ENCODE peak calls at places on chromosomes 7 and 10, in six cellular contexts. U is right cardiac atrium, P is heart left ventricle, C is prostate gland, O is epithelial cell of proximal tubule, I is cardiac fibroblast. B is an unnamed sample.

GRCh38 chr10:132239126-132240031 is 52.6 kb downstream of the DPYSL4 start:
- DNase-seq in U (peak; percentile 83), P (no peak), C (no peak), O (no peak), I (peak; percentile 52), B (no peak)

GRCh38 chr10:17660921-17661320 is 17.0 kb downstream of the STAM start:
- DNase-seq in U (no peak), P (no peak), C (no peak), O (no peak), I (peak; percentile 24), B (no peak)

GRCh38 chr10:14486777-14487510 is 156.2 kb upstream of the FRMD4A start:
- DNase-seq in U (no peak), P (no peak), C (no peak), O (no peak), I (peak; percentile 53), B (no peak)

GRCh38 chr10:70296406-70296899 is 12.6 kb upstream of the NPFFR1 start:
- DNase-seq in U (peak; percentile 93), P (peak; percentile 88), C (no peak), O (no peak), I (peak; percentile 89), B (peak; percentile 51)

GRCh38 chr7:92840309-92840708 is 3.9 kb upstream of the CDK6 start:
- DNase-seq in U (no peak), P (no peak), C (no peak), O (no peak), I (no peak), B (no peak)

GRCh38 chr7:985915-986741 is 3.1 kb downstream of the CYP2W1 start:
- DNase-seq in U (no peak), P (no peak), C (no peak), O (no peak), I (peak; percentile 59), B (no peak)

GRCh38 chr7:78301361-78301760 is 502.8 kb downstream of the PHTF2 start:
- DNase-seq in U (no peak), P (no peak), C (no peak), O (no peak), I (peak; percentile 57), B (no peak)

GRCh38 chr10:103100620-103101019 is 92.5 kb downstream of the NT5C2 start:
- DNase-seq in U (no peak), P (no peak), C (no peak), O (no peak), I (no peak), B (no peak)

GRCh38 chr10:131936756-131937155 is 35.9 kb downstream of the PPP2R2D start:
- DNase-seq in U (no peak), P (no peak), C (no peak), O (no peak), I (no peak), B (no peak)

GRCh38 chr7:106841896-106842390 is 23.1 kb upstream of the PIK3CG start:
- DNase-seq in U (no peak), P (no peak), C (no peak), O (peak; percentile 77), I (no peak), B (no peak)

GRCh38 chr10:16832351-16833080 is 15.3 kb upstream of the RSU1 start:
- DNase-seq in U (peak; percentile 24), P (peak; percentile 27), C (peak; percentile 65), O (peak; percentile 61), I (peak; percentile 91), B (peak; percentile 84)

GRCh38 chr7:125563557-125563956 is 633.9 kb upstream of the POT1 start:
- DNase-seq in U (no peak), P (no peak), C (no peak), O (no peak), I (no peak), B (no peak)

GRCh38 chr7:107945332-107945731 is 54.3 kb downstream of the DLD start:
- DNase-seq in U (no peak), P (no peak), C (no peak), O (no peak), I (no peak), B (no peak)

GRCh38 chr7:2460641-2461040 is 15.6 kb downstream of the GRIFIN start:
- DNase-seq in U (no peak), P (no peak), C (no peak), O (no peak), I (no peak), B (no peak)

GRCh38 chr10:91924212-91925021 is 847 bp downstream of the BTAF1 start:
- DNase-seq in U (no peak), P (no peak), C (no peak), O (no peak), I (peak; percentile 34), B (no peak)

GRCh38 chr10:33005322-33006282 is 47.6 kb upstream of the ITGB1 start:
- DNase-seq in U (peak; percentile 88), P (peak; percentile 73), C (peak; percentile 49), O (peak; percentile 93), I (peak; percentile 99), B (peak; percentile 96)

GRCh38 chr10:131204406-131205152 is 106.9 kb downstream of the TCERG1L start:
- DNase-seq in U (no peak), P (no peak), C (no peak), O (no peak), I (no peak), B (no peak)

GRCh38 chr7:142788303-142789286 is 17.8 kb downstream of the PRSS2 start:
- DNase-seq in U (no peak), P (no peak), C (no peak), O (no peak), I (no peak), B (no peak)

GRCh38 chr10:78964952-78965633 is 103.7 kb upstream of the ZMIZ1 start:
- DNase-seq in U (peak; percentile 33), P (no peak), C (peak; percentile 50), O (no peak), I (peak; percentile 19), B (no peak)

GRCh38 chr7:100486111-100486636 is 2.4 kb downstream of the NYAP1 start:
- DNase-seq in U (no peak), P (no peak), C (no peak), O (no peak), I (no peak), B (no peak)

GRCh38 chr10:93751832-93752231 is 5.9 kb upstream of the LGI1 start:
- DNase-seq in U (no peak), P (no peak), C (no peak), O (no peak), I (peak; percentile 32), B (no peak)

GRCh38 chr7:47480576-47481538 is 101.1 kb downstream of the TNS3 start:
- DNase-seq in U (no peak), P (no peak), C (peak; percentile 42), O (no peak), I (no peak), B (no peak)

GRCh38 chr7:47483604-47484273 is 98.2 kb downstream of the TNS3 start:
- DNase-seq in U (no peak), P (no peak), C (no peak), O (no peak), I (peak; percentile 34), B (no peak)

GRCh38 chr7:47481656-47482012 is 100.3 kb downstream of the TNS3 start:
- DNase-seq in U (no peak), P (no peak), C (no peak), O (no peak), I (no peak), B (no peak)

GRCh38 chr7:47479821-47480575 is 101.9 kb downstream of the TNS3 start:
- DNase-seq in U (no peak), P (no peak), C (no peak), O (no peak), I (no peak), B (no peak)

GRCh38 chr7:47482013-47482761 is 99.7 kb downstream of the TNS3 start:
- DNase-seq in U (peak; percentile 62), P (peak; percentile 57), C (no peak), O (peak; percentile 84), I (peak; percentile 95), B (peak; percentile 87)
- H3K4me3 ChIP-seq in U (no peak overlapping the region), P (no peak overlapping the region), C (no peak overlapping the region), O (no peak overlapping the region), I (no peak overlapping the region), B (no peak overlapping the region)

GRCh38 chr10:124621637-124622036 is 122.5 kb downstream of the FAM53B start:
- DNase-seq in U (no peak), P (no peak), C (no peak), O (no peak), I (no peak), B (no peak)

GRCh38 chr10:124622158-124622557 is 122.0 kb downstream of the FAM53B start:
- DNase-seq in U (no peak), P (no peak), C (no peak), O (no peak), I (no peak), B (no peak)

GRCh38 chr10:124619195-124619594 is 125.0 kb downstream of the FAM53B start:
- DNase-seq in U (no peak), P (no peak), C (peak; percentile 80), O (no peak), I (no peak), B (no peak)

GRCh38 chr10:124618674-124619073 is 125.5 kb downstream of the FAM53B start:
- DNase-seq in U (no peak), P (no peak), C (no peak), O (no peak), I (no peak), B (no peak)

GRCh38 chr10:124619802-124620490 is 124.2 kb downstream of the FAM53B start:
- DNase-seq in U (no peak), P (no peak), C (no peak), O (no peak), I (no peak), B (no peak)
- H3K4me3 ChIP-seq in U (no peak overlapping the region), P (no peak overlapping the region), C (no peak overlapping the region), O (no peak overlapping the region), I (no peak overlapping the region), B (no peak overlapping the region)

GRCh38 chr7:23475579-23475844 is 5.2 kb upstream of the IGF2BP3 start:
- DNase-seq in U (no peak), P (no peak), C (no peak), O (no peak), I (no peak), B (no peak)

GRCh38 chr7:23477962-23478866 is 7.9 kb upstream of the IGF2BP3 start:
- DNase-seq in U (no peak), P (no peak), C (no peak), O (no peak), I (no peak), B (no peak)

GRCh38 chr7:23474829-23475578 is 4.7 kb upstream of the IGF2BP3 start:
- DNase-seq in U (no peak), P (no peak), C (no peak), O (no peak), I (peak; percentile 48), B (no peak)

GRCh38 chr7:23477170-23477525 is 6.9 kb upstream of the IGF2BP3 start:
- DNase-seq in U (no peak), P (no peak), C (no peak), O (no peak), I (no peak), B (no peak)

GRCh38 chr7:23476286-23477169 is 6.2 kb upstream of the IGF2BP3 start:
- DNase-seq in U (no peak), P (no peak), C (no peak), O (no peak), I (no peak), B (no peak)
- H3K4me3 ChIP-seq in U (no peak overlapping the region), P (no peak overlapping the region), C (no peak overlapping the region), O (no peak overlapping the region), I (no peak overlapping the region), B (no peak overlapping the region)

DNA sequence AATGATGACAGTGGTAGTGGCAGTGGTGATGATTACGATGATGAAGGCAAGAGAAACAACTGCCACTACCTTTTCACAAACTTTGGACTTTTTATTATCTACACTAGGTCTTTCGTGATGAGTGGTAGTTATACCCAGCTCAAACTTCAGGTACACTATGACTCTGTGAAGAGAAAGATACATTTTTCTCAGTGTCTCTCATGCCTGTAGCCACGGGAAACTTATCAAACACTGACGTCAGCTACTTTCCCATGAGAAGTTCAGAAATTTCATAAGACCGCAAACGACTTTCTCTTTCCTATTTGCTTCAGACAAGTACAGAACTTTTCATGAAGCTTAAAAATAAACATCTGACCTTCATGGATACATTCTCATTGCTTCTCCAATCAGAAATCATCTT is 57.0 kb downstream of the CALD1 start:
- DNase-seq in U (no peak), P (peak; percentile 43), C (no peak), O (no peak), I (peak; percentile 99), B (peak; percentile 54)
- H3K4me3 ChIP-seq in U (no peak overlapping the region), P (no peak overlapping the region), C (no peak overlapping the region), O (no peak overlapping the region), I (no peak overlapping the region), B (no peak overlapping the region)